ENCODE peak calls at places on chromosomes 5 and 9, in seven cellular contexts. T, M, B, O, U, Q and G are unnamed samples.

GRCh38 chr5:58366461-58366860 is 93.4 kb downstream of the PLK2 start:
- DNase-seq in T (no peak), M (no peak), B (no peak), O (no peak), U (peak; percentile 45), Q (no peak), G (peak; percentile 33)

GRCh38 chr5:132293992-132294727 is at the start of gene SLC22A4:
- DNase-seq in T (peak; percentile 97), M (peak; percentile 88), B (peak; percentile 87), O (peak; percentile 96), U (peak; percentile 92), Q (peak; percentile 97), G (peak; percentile 96)

GRCh38 chr9:23543420-23543819 is 282.6 kb downstream of the ELAVL2 start:
- DNase-seq in T (peak; percentile 52), M (no peak), B (no peak), O (no peak), U (no peak), Q (no peak), G (no peak)

GRCh38 chr5:170960567-170960966 is 98.7 kb downstream of the RANBP17 start:
- DNase-seq in T (no peak), M (no peak), B (no peak), O (no peak), U (peak; percentile 59), Q (no peak), G (no peak)

GRCh38 chr5:150065346-150065745 is 21.0 kb downstream of the CSF1R start:
- DNase-seq in T (no peak), M (no peak), B (peak; percentile 45), O (no peak), U (peak; percentile 76), Q (no peak), G (peak; percentile 70)

GRCh38 chr9:110748251-110748893 is 79.8 kb downstream of the MUSK start:
- DNase-seq in T (peak; percentile 80), M (no peak), B (peak; percentile 20), O (no peak), U (no peak), Q (no peak), G (peak; percentile 81)

GRCh38 chr9:125393426-125393825 is 131.8 kb downstream of the GAPVD1 start:
- DNase-seq in T (peak; percentile 68), M (no peak), B (no peak), O (no peak), U (peak; percentile 71), Q (no peak), G (peak; percentile 30)

GRCh38 chr5:22754155-22754554 is 99.0 kb downstream of the CDH12 start:
- DNase-seq in T (no peak), M (no peak), B (no peak), O (no peak), U (no peak), Q (no peak), G (no peak)

GRCh38 chr9:86854898-86855523 is 92.3 kb downstream of the GAS1 start:
- DNase-seq in T (peak; percentile 59), M (no peak), B (peak; percentile 68), O (no peak), U (peak; percentile 96), Q (peak; percentile 87), G (peak; percentile 86)

GRCh38 chr9:22211588-22212360 is 202.7 kb upstream of the CDKN2B start:
- DNase-seq in T (peak; percentile 86), M (no peak), B (peak; percentile 13), O (no peak), U (peak; percentile 93), Q (no peak), G (peak; percentile 96)

GRCh38 chr5:90484540-90484939 is 9.9 kb downstream of the POLR3G start:
- DNase-seq in T (no peak), M (no peak), B (no peak), O (no peak), U (peak; percentile 14), Q (no peak), G (peak; percentile 18)

GRCh38 chr9:112896131-112896530 is 5.5 kb upstream of the SLC46A2 start:
- DNase-seq in T (no peak), M (no peak), B (no peak), O (no peak), U (no peak), Q (no peak), G (no peak)

GRCh38 chr5:81513468-81513867 is 119.5 kb upstream of the ACOT12 start:
- DNase-seq in T (no peak), M (no peak), B (no peak), O (no peak), U (no peak), Q (no peak), G (no peak)

GRCh38 chr9:88803551-88804288 is 187.5 kb upstream of the S1PR3 start:
- DNase-seq in T (no peak), M (no peak), B (no peak), O (no peak), U (peak; percentile 28), Q (no peak), G (peak; percentile 55)

GRCh38 chr9:10855847-10856246 is 243.0 kb upstream of the PTPRD start:
- DNase-seq in T (peak; percentile 9), M (no peak), B (no peak), O (no peak), U (no peak), Q (no peak), G (no peak)

GRCh38 chr5:39631948-39632347 is 207.2 kb upstream of the DAB2 start:
- DNase-seq in T (no peak), M (no peak), B (no peak), O (no peak), U (no peak), Q (no peak), G (peak; percentile 5)

GRCh38 chr9:129113645-129114304 is 2.6 kb downstream of the PTPA start:
- DNase-seq in T (no peak), M (no peak), B (no peak), O (no peak), U (no peak), Q (no peak), G (no peak)

GRCh38 chr9:74942801-74943200 is 9.9 kb downstream of the C9orf40 start:
- DNase-seq in T (no peak), M (no peak), B (no peak), O (no peak), U (peak; percentile 8), Q (no peak), G (peak; percentile 26)

GRCh38 chr9:124569942-124570341 is 62.7 kb upstream of the NR5A1 start:
- DNase-seq in T (no peak), M (no peak), B (no peak), O (no peak), U (no peak), Q (no peak), G (no peak)

GRCh38 chr9:136695955-136696354 is 8.7 kb upstream of the AGPAT2 start:
- DNase-seq in T (no peak), M (no peak), B (no peak), O (no peak), U (no peak), Q (no peak), G (no peak)

GRCh38 chr5:74638776-74639537 is 1.6 kb downstream of the ENC1 start:
- DNase-seq in T (no peak), M (no peak), B (no peak), O (no peak), U (peak; percentile 61), Q (no peak), G (peak; percentile 50)

GRCh38 chr5:68554566-68555279 is 339.2 kb downstream of the PIK3R1 start:
- DNase-seq in T (peak; percentile 46), M (no peak), B (peak; percentile 65), O (no peak), U (peak; percentile 59), Q (no peak), G (peak; percentile 89)

GRCh38 chr5:147160923-147161663 is 73.7 kb upstream of the STK32A start:
- DNase-seq in T (no peak), M (no peak), B (no peak), O (no peak), U (no peak), Q (no peak), G (no peak)